ENCODE peak calls at places on chromosomes 4 and X, in nine cellular contexts. U is HCT116, J is astrocyte of the cerebellum, B is AG09309, Z is fibroblast of mammary gland, I is pancreas, R is astrocyte, D is endodermal cell, F is spleen. C is an unnamed sample.

GRCh38 chr4:20529681-20530080 is 170.6 kb upstream of the PACRGL start:
- DNase-seq in J (no peak), I (no peak), U (no peak), D (no peak), B (no peak), Z (no peak), R (no peak), F (no peak), C (no peak)

GRCh38 chr4:153822316-153822715 is 33.4 kb upstream of the SFRP2 start:
- DNase-seq in R (no peak), Z (peak), D (no peak), B (no peak), U (no peak), F (no peak), I (no peak), J (no peak), C (no peak)

GRCh38 chr4:80184053-80184790 is 13.1 kb upstream of the PRDM8 start:
- DNase-seq in U (peak), I (peak), J (peak), D (peak), R (peak), F (peak), B (no peak), Z (peak), C (peak)

GRCh38 chr4:134174271-134174670 is 27.3 kb downstream of the PABPC4L start:
- DNase-seq in U (no peak), D (no peak), F (no peak), Z (no peak), B (no peak), R (no peak), J (no peak), I (no peak), C (no peak)

GRCh38 chrX:131830400-131831184 is 192.5 kb upstream of the STK26 start:
- DNase-seq in R (peak), I (peak), U (peak), B (peak), D (peak), F (peak), J (peak), Z (peak), C (peak)

GRCh38 chr4:107564326-107564725 is 155.7 kb downstream of the PAPSS1 start:
- DNase-seq in J (peak), D (peak), Z (peak), U (no peak), I (no peak), F (no peak), B (no peak), R (peak), C (peak)

GRCh38 chrX:2513120-2513664 is 12.4 kb upstream of the DHRSX start:
- DNase-seq in B (no peak), I (no peak), R (no peak), J (no peak), D (no peak), U (no peak), F (peak), Z (no peak), C (no peak)

GRCh38 chr4:118206627-118207026 is 146.2 kb downstream of the PRSS12 start:
- DNase-seq in D (no peak), R (peak), F (no peak), B (peak), J (no peak), U (no peak), Z (peak), I (no peak), C (no peak)

GRCh38 chr4:152239216-152239615 is 296.7 kb downstream of the FBXW7 start:
- DNase-seq in U (no peak), R (no peak), I (no peak), J (no peak), B (no peak), D (no peak), F (no peak), Z (no peak), C (no peak)

GRCh38 chr4:152236519-152237056 is 299.3 kb downstream of the FBXW7 start:
- DNase-seq in B (no peak), J (no peak), U (no peak), F (no peak), D (no peak), Z (no peak), R (no peak), I (no peak), C (no peak)

GRCh38 chr4:152244659-152245058 is 291.2 kb downstream of the FBXW7 start:
- DNase-seq in F (no peak), B (no peak), I (no peak), D (no peak), Z (no peak), J (no peak), U (no peak), R (no peak), C (no peak)

GRCh38 chr4:152243890-152244595 is 291.8 kb downstream of the FBXW7 start:
- DNase-seq in D (no peak), Z (peak), R (peak), J (no peak), I (no peak), F (no peak), U (no peak), B (no peak), C (peak)

DNA sequence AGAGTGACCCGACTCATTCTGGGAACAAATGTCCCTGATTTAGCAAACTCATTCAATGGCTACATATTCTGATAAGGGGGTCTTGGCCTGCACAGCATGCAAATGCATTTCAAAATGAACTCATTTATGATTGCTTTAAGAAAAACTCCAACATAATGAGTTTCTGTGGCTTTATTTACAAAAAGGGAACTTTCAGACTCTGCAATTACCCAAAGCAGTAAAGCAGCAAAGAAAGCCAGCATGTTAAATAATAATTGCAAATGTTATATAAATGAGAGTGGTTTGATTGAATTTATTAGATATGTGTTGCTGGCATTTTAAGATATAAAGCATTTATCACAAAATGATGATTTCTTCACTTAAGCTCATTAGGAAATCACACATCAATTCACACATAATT is 295.7 kb downstream of the FBXW7 start:
- DNase-seq in D (no peak), B (no peak), Z (no peak), U (no peak), R (no peak), I (no peak), J (no peak), F (no peak), C (no peak)
- TF ChIP-seq CTCF in D (no peak), B (no peak), Z (no peak), U (no peak), R (no peak), I (no peak), J (no peak), F (no peak), C (no peak)

DNA sequence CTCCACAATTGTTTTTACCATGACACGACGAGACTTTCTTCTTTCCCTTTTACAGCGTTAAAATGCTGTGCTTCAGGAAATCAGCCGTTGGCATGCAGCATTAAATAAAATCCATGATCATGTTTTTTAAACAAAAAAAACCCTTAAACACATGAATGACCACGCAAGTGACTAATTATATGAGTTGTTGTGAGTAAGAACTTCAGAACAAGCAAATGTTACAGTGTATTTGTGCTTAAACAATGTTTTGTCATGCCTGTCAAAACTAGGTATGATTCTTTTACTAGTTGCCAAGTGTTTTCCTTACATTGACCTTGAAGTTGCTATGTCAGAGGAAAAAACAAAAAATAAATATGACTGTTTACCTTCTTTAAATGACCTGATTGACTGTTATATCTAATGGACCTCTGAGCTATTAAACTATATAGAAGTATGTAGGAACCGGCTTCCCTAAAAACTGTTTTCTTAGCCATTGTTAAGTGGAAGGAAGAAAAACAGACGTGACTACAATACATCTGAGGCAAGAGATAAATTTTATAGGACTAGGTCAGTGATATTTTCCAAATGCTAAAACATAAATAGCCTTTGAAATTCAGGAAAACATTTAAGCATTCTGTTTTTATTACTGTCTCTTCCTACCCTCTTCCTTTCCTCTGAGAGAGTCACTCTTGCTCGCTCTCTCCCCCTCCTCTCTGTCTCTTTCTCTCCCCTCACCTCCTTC is 197.1 kb downstream of the PALLD start:
- DNase-seq in I (no peak), U (no peak), Z (peak), F (no peak), J (no peak), D (no peak), B (no peak), R (peak), C (peak)
- H3K4me3 ChIP-seq in I (no peak), U (no peak), Z (no peak), F (no peak), J (no peak), D (no peak), B (no peak), R (no peak), C (no peak)

GRCh38 chr4:2792711-2793577 is at the start of gene SH3BP2:
- DNase-seq in Z (no peak), J (no peak), R (no peak), U (peak), B (no peak), I (peak), D (peak), F (peak), C (peak)

GRCh38 chr4:2794707-2795557 is 2.0 kb downstream of the SH3BP2 start:
- DNase-seq in Z (peak), B (peak), R (peak), I (peak), U (no peak), J (no peak), D (peak), F (peak), C (peak)

GRCh38 chr4:2793578-2793919 is 664 bp downstream of the SH3BP2 start:
- DNase-seq in B (no peak), D (peak), Z (peak), U (peak), R (peak), J (no peak), I (peak), F (peak), C (peak)

GRCh38 chr4:2795558-2796260 is 2.8 kb downstream of the SH3BP2 start:
- DNase-seq in B (no peak), R (no peak), Z (no peak), D (peak), I (peak), J (no peak), U (no peak), F (peak), C (no peak)

GRCh38 chr4:2793920-2794706 is 1.2 kb downstream of the SH3BP2 start:
- DNase-seq in B (no peak), I (peak), R (no peak), U (no peak), Z (no peak), F (peak), J (no peak), D (peak), C (peak)
- TF ChIP-seq CTCF in B (no peak), I (no peak), R (no peak), U (no peak), Z (no peak), F (no peak), J (no peak), D (no peak), C (no peak)

GRCh38 chrX:154140206-154140605 is 3.8 kb upstream of the OPN1LW start:
- DNase-seq in U (no peak), R (no peak), B (no peak), D (no peak), J (no peak), Z (no peak), F (no peak), I (no peak), C (no peak)
- H3K4me3 ChIP-seq in U (no peak), R (no peak), B (no peak), D (no peak), J (no peak), Z (no peak), F (no peak), I (no peak), C (no peak)

DNA sequence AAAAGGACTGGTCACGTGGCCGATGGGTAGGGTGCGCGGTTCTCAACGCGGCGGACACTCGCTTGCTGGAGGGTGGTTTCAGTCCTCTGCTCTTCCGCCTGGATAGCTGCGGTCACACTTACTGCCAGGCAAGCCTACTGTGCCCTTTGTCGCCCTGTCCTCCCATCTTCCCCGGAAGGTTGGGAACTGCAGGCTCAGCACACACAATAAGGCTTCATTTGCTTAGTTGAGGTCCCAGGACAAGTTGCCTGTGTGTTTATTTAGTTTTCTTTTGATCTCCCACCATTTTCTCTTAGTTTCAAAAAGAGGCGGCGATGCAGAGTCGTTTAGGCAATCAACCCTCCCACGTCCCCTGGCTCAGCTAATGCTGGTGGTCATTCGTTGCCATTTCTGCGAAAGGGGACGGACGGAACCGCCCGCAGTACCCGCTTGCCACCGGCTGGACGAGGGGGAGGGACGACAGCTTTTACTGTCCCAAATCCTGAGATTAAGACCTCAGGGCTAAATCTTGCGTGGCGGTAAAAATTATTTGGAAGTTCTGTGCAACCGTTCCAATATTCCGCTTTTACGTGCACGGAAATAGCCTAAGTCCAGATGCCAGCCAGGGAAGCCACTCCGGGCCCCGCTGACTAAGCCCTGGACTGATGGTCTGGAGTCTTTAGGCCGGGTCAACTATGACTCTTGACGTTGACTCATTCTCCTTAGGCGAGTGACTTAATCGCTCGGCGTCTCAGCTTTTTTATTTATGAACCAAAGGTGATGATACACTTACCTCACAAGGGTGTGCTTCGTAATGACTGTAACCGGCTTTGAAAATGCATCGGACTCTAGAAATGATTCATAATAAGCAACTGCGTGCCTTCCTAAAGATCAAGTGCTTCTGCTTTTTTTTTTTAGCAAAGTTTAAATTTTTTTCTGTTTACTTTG is 671 bp upstream of the EIF4E start:
- DNase-seq in J (peak), B (peak), R (peak), F (peak), I (peak), Z (peak), U (peak), D (no peak), C (peak)
- TF ChIP-seq CTCF in J (no peak), B (no peak), R (no peak), F (peak), I (no peak), Z (no peak), U (no peak), D (peak), C (no peak)

DNA sequence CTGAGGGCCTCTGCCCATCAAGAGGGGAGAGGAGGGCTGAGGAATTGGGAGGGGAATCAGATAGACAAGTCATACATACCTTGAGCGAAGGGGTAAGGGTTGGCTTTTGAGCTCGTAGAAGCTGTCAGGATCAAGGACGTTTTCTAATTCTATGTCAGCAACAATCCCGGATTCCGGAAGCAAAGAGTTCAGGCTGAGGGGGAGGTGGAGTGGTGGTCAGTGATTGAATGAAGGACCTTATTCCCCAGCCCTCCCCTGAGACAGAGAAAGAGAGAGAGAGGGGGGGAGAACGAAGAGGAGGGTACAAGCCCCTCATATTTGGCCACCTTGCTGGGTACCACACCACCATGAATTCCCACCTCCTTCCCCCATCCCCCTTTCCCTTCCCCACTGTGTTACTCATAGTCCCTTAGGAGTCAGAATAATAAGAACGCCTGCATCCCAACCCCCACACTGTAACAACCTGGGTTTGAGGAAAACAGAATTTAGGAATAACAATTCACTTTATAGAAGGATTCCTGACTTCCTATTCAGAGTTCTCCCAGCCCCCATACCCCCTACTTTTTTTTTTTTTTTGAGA is 2.7 kb downstream of the TFE3 start:
- DNase-seq in R (no peak), F (no peak), Z (peak), B (no peak), U (no peak), J (no peak), D (no peak), I (no peak), C (peak)
- H3K4me3 ChIP-seq in R (peak), F (no peak), Z (peak), B (peak), U (peak), J (peak), D (peak), I (no peak), C (peak)